ENCODE peak calls at places on chromosome 9, in nine cellular contexts. One of them, this sample, is unnamed.

GRCh38 chr9:21777701-21778100 is 24.7 kb upstream of the MTAP start:
- DNase-seq in psoas muscle: no peak
- DNase-seq in RWPE2: no peak
- DNase-seq in HFF-Myc: peak
- DNase-seq in A549: no peak
- DNase-seq in cardiac fibroblast: peak
- DNase-seq in dorsolateral prefrontal cortex: no peak
- DNase-seq in HepG2: no peak
- DNase-seq in choroid plexus epithelial cell: peak
- DNase-seq in this sample: peak

GRCh38 chr9:137367506-137368430 is 55.2 kb downstream of the EXD3 start:
- DNase-seq in psoas muscle: no peak
- DNase-seq in RWPE2: peak
- DNase-seq in HFF-Myc: no peak
- DNase-seq in A549: no peak
- DNase-seq in cardiac fibroblast: no peak
- DNase-seq in dorsolateral prefrontal cortex: no peak
- DNase-seq in HepG2: no peak
- DNase-seq in choroid plexus epithelial cell: no peak
- DNase-seq in this sample: no peak

GRCh38 chr9:110580850-110581249 is 1.3 kb upstream of the SVEP1 start:
- DNase-seq in psoas muscle: no peak
- DNase-seq in RWPE2: peak
- DNase-seq in HFF-Myc: no peak
- DNase-seq in A549: no peak
- DNase-seq in cardiac fibroblast: peak
- DNase-seq in dorsolateral prefrontal cortex: no peak
- DNase-seq in HepG2: no peak
- DNase-seq in choroid plexus epithelial cell: no peak
- DNase-seq in this sample: no peak

GRCh38 chr9:101566904-101567724 is 27.7 kb downstream of the PPP3R2 start:
- DNase-seq in psoas muscle: no peak
- DNase-seq in RWPE2: no peak
- DNase-seq in HFF-Myc: no peak
- DNase-seq in A549: peak
- DNase-seq in cardiac fibroblast: peak
- DNase-seq in dorsolateral prefrontal cortex: no peak
- DNase-seq in HepG2: peak
- DNase-seq in choroid plexus epithelial cell: peak
- DNase-seq in this sample: peak

GRCh38 chr9:123607987-123608565 is 252.1 kb downstream of the CRB2 start:
- DNase-seq in psoas muscle: no peak
- DNase-seq in RWPE2: no peak
- DNase-seq in HFF-Myc: no peak
- DNase-seq in A549: no peak
- DNase-seq in cardiac fibroblast: no peak
- DNase-seq in dorsolateral prefrontal cortex: no peak
- DNase-seq in HepG2: no peak
- DNase-seq in choroid plexus epithelial cell: no peak
- DNase-seq in this sample: no peak

GRCh38 chr9:98791147-98792095 is 4.9 kb downstream of the ANKS6 start:
- DNase-seq in psoas muscle: peak
- DNase-seq in RWPE2: peak
- DNase-seq in HFF-Myc: peak
- DNase-seq in A549: peak
- DNase-seq in cardiac fibroblast: peak
- DNase-seq in dorsolateral prefrontal cortex: peak
- DNase-seq in HepG2: peak
- DNase-seq in choroid plexus epithelial cell: peak
- DNase-seq in this sample: peak

GRCh38 chr9:124209774-124210173 is 48.0 kb upstream of the NEK6 start:
- DNase-seq in psoas muscle: no peak
- DNase-seq in RWPE2: no peak
- DNase-seq in HFF-Myc: no peak
- DNase-seq in A549: no peak
- DNase-seq in cardiac fibroblast: no peak
- DNase-seq in dorsolateral prefrontal cortex: no peak
- DNase-seq in HepG2: no peak
- DNase-seq in choroid plexus epithelial cell: no peak
- DNase-seq in this sample: no peak

GRCh38 chr9:109012876-109013677 is at the start of gene CTNNAL1:
- DNase-seq in psoas muscle: peak
- DNase-seq in RWPE2: peak
- DNase-seq in HFF-Myc: no peak
- DNase-seq in A549: peak
- DNase-seq in cardiac fibroblast: peak
- DNase-seq in dorsolateral prefrontal cortex: peak
- DNase-seq in HepG2: peak
- DNase-seq in choroid plexus epithelial cell: peak
- DNase-seq in this sample: peak

GRCh38 chr9:125570246-125570645 is 136.8 kb downstream of the MAPKAP1 start:
- DNase-seq in psoas muscle: no peak
- DNase-seq in RWPE2: no peak
- DNase-seq in HFF-Myc: no peak
- DNase-seq in A549: no peak
- DNase-seq in cardiac fibroblast: no peak
- DNase-seq in dorsolateral prefrontal cortex: no peak
- DNase-seq in HepG2: no peak
- DNase-seq in choroid plexus epithelial cell: no peak
- DNase-seq in this sample: no peak

GRCh38 chr9:72952914-72953313 is at the start of gene ALDH1A1:
- DNase-seq in psoas muscle: no peak
- DNase-seq in RWPE2: no peak
- DNase-seq in HFF-Myc: no peak
- DNase-seq in A549: no peak
- DNase-seq in cardiac fibroblast: no peak
- DNase-seq in dorsolateral prefrontal cortex: no peak
- DNase-seq in HepG2: peak
- DNase-seq in choroid plexus epithelial cell: no peak
- DNase-seq in this sample: peak

GRCh38 chr9:122051401-122052346 is 41.4 kb downstream of the TTLL11 start:
- DNase-seq in psoas muscle: no peak
- DNase-seq in RWPE2: no peak
- DNase-seq in HFF-Myc: no peak
- DNase-seq in A549: no peak
- DNase-seq in cardiac fibroblast: peak
- DNase-seq in dorsolateral prefrontal cortex: no peak
- DNase-seq in HepG2: no peak
- DNase-seq in choroid plexus epithelial cell: peak
- DNase-seq in this sample: peak

GRCh38 chr9:96317335-96317980 is 15.5 kb upstream of the HSD17B3 start:
- DNase-seq in psoas muscle: no peak
- DNase-seq in RWPE2: no peak
- DNase-seq in HFF-Myc: peak
- DNase-seq in A549: peak
- DNase-seq in cardiac fibroblast: peak
- DNase-seq in dorsolateral prefrontal cortex: peak
- DNase-seq in HepG2: peak
- DNase-seq in choroid plexus epithelial cell: peak
- DNase-seq in this sample: peak

GRCh38 chr9:16294371-16294770 is 576.1 kb downstream of the BNC2 start:
- DNase-seq in psoas muscle: no peak
- DNase-seq in RWPE2: no peak
- DNase-seq in HFF-Myc: no peak
- DNase-seq in A549: no peak
- DNase-seq in cardiac fibroblast: no peak
- DNase-seq in dorsolateral prefrontal cortex: no peak
- DNase-seq in HepG2: no peak
- DNase-seq in choroid plexus epithelial cell: no peak
- DNase-seq in this sample: no peak

GRCh38 chr9:84383178-84383577 is 42.6 kb upstream of the SLC28A3 start:
- DNase-seq in psoas muscle: no peak
- DNase-seq in RWPE2: no peak
- DNase-seq in HFF-Myc: no peak
- DNase-seq in A549: no peak
- DNase-seq in cardiac fibroblast: no peak
- DNase-seq in dorsolateral prefrontal cortex: no peak
- DNase-seq in HepG2: no peak
- DNase-seq in choroid plexus epithelial cell: no peak
- DNase-seq in this sample: no peak

GRCh38 chr9:114774504-114774903 is 31.3 kb downstream of the TNFSF15 start:
- DNase-seq in psoas muscle: no peak
- DNase-seq in RWPE2: no peak
- DNase-seq in HFF-Myc: no peak
- DNase-seq in A549: no peak
- DNase-seq in cardiac fibroblast: no peak
- DNase-seq in dorsolateral prefrontal cortex: no peak
- DNase-seq in HepG2: no peak
- DNase-seq in choroid plexus epithelial cell: no peak
- DNase-seq in this sample: no peak
- H3K4me3 ChIP-seq in psoas muscle: no peak
- H3K4me3 ChIP-seq in RWPE2: no peak
- H3K4me3 ChIP-seq in HFF-Myc: no peak
- H3K4me3 ChIP-seq in A549: no peak
- H3K4me3 ChIP-seq in cardiac fibroblast: no peak
- H3K4me3 ChIP-seq in dorsolateral prefrontal cortex: no peak
- H3K4me3 ChIP-seq in HepG2: no peak
- H3K4me3 ChIP-seq in choroid plexus epithelial cell: no peak
- H3K4me3 ChIP-seq in this sample: no peak

DNA sequence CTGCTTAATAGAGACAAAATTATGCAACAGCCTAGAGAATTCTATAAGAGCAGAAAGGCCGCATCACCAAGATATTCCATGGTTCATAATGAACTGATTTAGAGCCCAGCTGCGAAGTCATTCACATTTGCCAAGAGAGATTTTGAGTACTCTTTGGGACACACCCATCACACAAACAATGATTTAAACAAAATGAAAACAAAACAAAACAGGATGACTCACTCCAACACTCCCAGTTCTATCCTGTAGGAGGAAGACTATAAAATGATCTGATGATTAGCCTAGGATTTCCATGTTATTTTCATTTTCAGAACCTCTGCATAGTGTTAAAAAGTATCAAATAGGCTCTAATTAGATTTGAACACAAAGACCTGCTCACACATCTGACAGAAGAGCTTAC is 145.8 kb upstream of the GNA14 start:
- DNase-seq in psoas muscle: no peak
- DNase-seq in RWPE2: no peak
- DNase-seq in HFF-Myc: peak
- DNase-seq in A549: no peak
- DNase-seq in cardiac fibroblast: peak
- DNase-seq in dorsolateral prefrontal cortex: no peak
- DNase-seq in HepG2: no peak
- DNase-seq in choroid plexus epithelial cell: no peak
- DNase-seq in this sample: peak
- TF ChIP-seq CTCF in psoas muscle: no peak
- TF ChIP-seq CTCF in RWPE2: no peak
- TF ChIP-seq CTCF in HFF-Myc: no peak
- TF ChIP-seq CTCF in A549: no peak
- TF ChIP-seq CTCF in cardiac fibroblast: peak
- TF ChIP-seq CTCF in dorsolateral prefrontal cortex: peak
- TF ChIP-seq CTCF in HepG2: no peak
- TF ChIP-seq CTCF in choroid plexus epithelial cell: peak
- TF ChIP-seq CTCF in this sample: peak

GRCh38 chr9:70563010-70563409 is 148.6 kb upstream of the KLF9 start:
- DNase-seq in psoas muscle: no peak
- DNase-seq in RWPE2: no peak
- DNase-seq in HFF-Myc: no peak
- DNase-seq in A549: no peak
- DNase-seq in cardiac fibroblast: no peak
- DNase-seq in dorsolateral prefrontal cortex: no peak
- DNase-seq in HepG2: no peak
- DNase-seq in choroid plexus epithelial cell: no peak
- DNase-seq in this sample: no peak

GRCh38 chr9:70564464-70565190 is 150.2 kb upstream of the KLF9 start:
- DNase-seq in psoas muscle: no peak
- DNase-seq in RWPE2: no peak
- DNase-seq in HFF-Myc: no peak
- DNase-seq in A549: no peak
- DNase-seq in cardiac fibroblast: no peak
- DNase-seq in dorsolateral prefrontal cortex: no peak
- DNase-seq in HepG2: no peak
- DNase-seq in choroid plexus epithelial cell: no peak
- DNase-seq in this sample: peak

GRCh38 chr9:70561805-70562395 is 147.4 kb upstream of the KLF9 start:
- DNase-seq in psoas muscle: no peak
- DNase-seq in RWPE2: no peak
- DNase-seq in HFF-Myc: no peak
- DNase-seq in A549: no peak
- DNase-seq in cardiac fibroblast: no peak
- DNase-seq in dorsolateral prefrontal cortex: no peak
- DNase-seq in HepG2: no peak
- DNase-seq in choroid plexus epithelial cell: no peak
- DNase-seq in this sample: peak

GRCh38 chr9:70566066-70566465 is 151.6 kb upstream of the KLF9 start:
- DNase-seq in psoas muscle: no peak
- DNase-seq in RWPE2: no peak
- DNase-seq in HFF-Myc: no peak
- DNase-seq in A549: no peak
- DNase-seq in cardiac fibroblast: no peak
- DNase-seq in dorsolateral prefrontal cortex: no peak
- DNase-seq in HepG2: no peak
- DNase-seq in choroid plexus epithelial cell: no peak
- DNase-seq in this sample: no peak

GRCh38 chr9:70563437-70564204 is 149.2 kb upstream of the KLF9 start:
- DNase-seq in psoas muscle: no peak
- DNase-seq in RWPE2: no peak
- DNase-seq in HFF-Myc: no peak
- DNase-seq in A549: no peak
- DNase-seq in cardiac fibroblast: peak
- DNase-seq in dorsolateral prefrontal cortex: no peak
- DNase-seq in HepG2: no peak
- DNase-seq in choroid plexus epithelial cell: peak
- DNase-seq in this sample: peak
- H3K4me3 ChIP-seq in psoas muscle: no peak
- H3K4me3 ChIP-seq in RWPE2: no peak
- H3K4me3 ChIP-seq in HFF-Myc: no peak
- H3K4me3 ChIP-seq in A549: no peak
- H3K4me3 ChIP-seq in cardiac fibroblast: no peak
- H3K4me3 ChIP-seq in dorsolateral prefrontal cortex: no peak
- H3K4me3 ChIP-seq in HepG2: no peak
- H3K4me3 ChIP-seq in choroid plexus epithelial cell: no peak
- H3K4me3 ChIP-seq in this sample: no peak

GRCh38 chr9:18936094-18936871 is 96.7 kb downstream of the SAXO1 start:
- DNase-seq in psoas muscle: no peak
- DNase-seq in RWPE2: no peak
- DNase-seq in HFF-Myc: no peak
- DNase-seq in A549: no peak
- DNase-seq in cardiac fibroblast: no peak
- DNase-seq in dorsolateral prefrontal cortex: no peak
- DNase-seq in HepG2: no peak
- DNase-seq in choroid plexus epithelial cell: no peak
- DNase-seq in this sample: no peak

GRCh38 chr9:18942801-18943200 is 90.2 kb downstream of the SAXO1 start:
- DNase-seq in psoas muscle: no peak
- DNase-seq in RWPE2: no peak
- DNase-seq in HFF-Myc: no peak
- DNase-seq in A549: no peak
- DNase-seq in cardiac fibroblast: no peak
- DNase-seq in dorsolateral prefrontal cortex: no peak
- DNase-seq in HepG2: no peak
- DNase-seq in choroid plexus epithelial cell: no peak
- DNase-seq in this sample: no peak

GRCh38 chr9:18935521-18935920 is 97.5 kb downstream of the SAXO1 start:
- DNase-seq in psoas muscle: no peak
- DNase-seq in RWPE2: no peak
- DNase-seq in HFF-Myc: no peak
- DNase-seq in A549: no peak
- DNase-seq in cardiac fibroblast: no peak
- DNase-seq in dorsolateral prefrontal cortex: no peak
- DNase-seq in HepG2: no peak
- DNase-seq in choroid plexus epithelial cell: peak
- DNase-seq in this sample: no peak

GRCh38 chr9:18941060-18941746 is 91.8 kb downstream of the SAXO1 start:
- DNase-seq in psoas muscle: no peak
- DNase-seq in RWPE2: no peak
- DNase-seq in HFF-Myc: no peak
- DNase-seq in A549: no peak
- DNase-seq in cardiac fibroblast: no peak
- DNase-seq in dorsolateral prefrontal cortex: no peak
- DNase-seq in HepG2: no peak
- DNase-seq in choroid plexus epithelial cell: no peak
- DNase-seq in this sample: no peak

GRCh38 chr9:18939943-18940342 is 93.1 kb downstream of the SAXO1 start:
- DNase-seq in psoas muscle: no peak
- DNase-seq in RWPE2: no peak
- DNase-seq in HFF-Myc: no peak
- DNase-seq in A549: no peak
- DNase-seq in cardiac fibroblast: no peak
- DNase-seq in dorsolateral prefrontal cortex: no peak
- DNase-seq in HepG2: no peak
- DNase-seq in choroid plexus epithelial cell: no peak
- DNase-seq in this sample: no peak
- TF ChIP-seq CTCF in psoas muscle: no peak
- TF ChIP-seq CTCF in RWPE2: no peak
- TF ChIP-seq CTCF in HFF-Myc: no peak
- TF ChIP-seq CTCF in A549: no peak
- TF ChIP-seq CTCF in cardiac fibroblast: no peak
- TF ChIP-seq CTCF in dorsolateral prefrontal cortex: no peak
- TF ChIP-seq CTCF in HepG2: no peak
- TF ChIP-seq CTCF in choroid plexus epithelial cell: no peak
- TF ChIP-seq CTCF in this sample: no peak

This sample was measured in fibroblast of villous mesenchyme.